ENCODE peak calls at places on chromosomes 12 and 14, in nine cellular contexts. One of them, this sample, is unnamed.

GRCh38 chr12:106585862-106586534 is 3.2 kb downstream of the RFX4 start:
- DNase-seq in stimulated activated naive CD8-positive, alpha-beta T cell treated with anti-CD3 and anti-CD28 coated beads, Interleukin-15, Interleukin-2, amounts not matched to agents 100 U/mL and 50 U/mL, for 24 hours: peak
- DNase-seq in foreskin fibroblast: no peak
- DNase-seq in ELR: no peak
- DNase-seq in NCI-H1048: no peak
- DNase-seq in iPS-NIHi11: peak
- DNase-seq in iris pigment epithelial cell: no peak
- DNase-seq in HCT116: no peak
- DNase-seq in upper lobe of right lung: no peak
- DNase-seq in this sample: no peak

GRCh38 chr14:80477388-80478160 is 266.3 kb upstream of the DIO2 start:
- DNase-seq in NCI-H1048: no peak
- DNase-seq in stimulated activated naive CD8-positive, alpha-beta T cell treated with anti-CD3 and anti-CD28 coated beads, Interleukin-15, Interleukin-2, amounts not matched to agents 100 U/mL and 50 U/mL, for 24 hours: no peak
- DNase-seq in iris pigment epithelial cell: peak
- DNase-seq in foreskin fibroblast: no peak
- DNase-seq in upper lobe of right lung: no peak
- DNase-seq in iPS-NIHi11: no peak
- DNase-seq in ELR: peak
- DNase-seq in HCT116: no peak
- DNase-seq in this sample: no peak

GRCh38 chr14:36055681-36056225 is 120.8 kb downstream of the PTCSC3 start:
- DNase-seq in iPS-NIHi11: no peak
- DNase-seq in ELR: no peak
- DNase-seq in stimulated activated naive CD8-positive, alpha-beta T cell treated with anti-CD3 and anti-CD28 coated beads, Interleukin-15, Interleukin-2, amounts not matched to agents 100 U/mL and 50 U/mL, for 24 hours: no peak
- DNase-seq in upper lobe of right lung: no peak
- DNase-seq in foreskin fibroblast: no peak
- DNase-seq in NCI-H1048: no peak
- DNase-seq in iris pigment epithelial cell: no peak
- DNase-seq in HCT116: no peak
- DNase-seq in this sample: no peak

GRCh38 chr12:51872689-51872981 is 15.3 kb upstream of the ANKRD33 start:
- DNase-seq in foreskin fibroblast: no peak
- DNase-seq in iris pigment epithelial cell: no peak
- DNase-seq in ELR: no peak
- DNase-seq in NCI-H1048: no peak
- DNase-seq in iPS-NIHi11: no peak
- DNase-seq in stimulated activated naive CD8-positive, alpha-beta T cell treated with anti-CD3 and anti-CD28 coated beads, Interleukin-15, Interleukin-2, amounts not matched to agents 100 U/mL and 50 U/mL, for 24 hours: no peak
- DNase-seq in upper lobe of right lung: no peak
- DNase-seq in HCT116: no peak
- DNase-seq in this sample: no peak

GRCh38 chr12:48118491-48118890 is 673 bp upstream of the PFKM start:
- DNase-seq in iris pigment epithelial cell: no peak
- DNase-seq in foreskin fibroblast: no peak
- DNase-seq in HCT116: no peak
- DNase-seq in NCI-H1048: no peak
- DNase-seq in ELR: no peak
- DNase-seq in upper lobe of right lung: no peak
- DNase-seq in iPS-NIHi11: peak
- DNase-seq in stimulated activated naive CD8-positive, alpha-beta T cell treated with anti-CD3 and anti-CD28 coated beads, Interleukin-15, Interleukin-2, amounts not matched to agents 100 U/mL and 50 U/mL, for 24 hours: no peak
- DNase-seq in this sample: peak

GRCh38 chr12:76256904-76257303 is 91.3 kb downstream of the BBS10 start:
- DNase-seq in upper lobe of right lung: no peak
- DNase-seq in ELR: no peak
- DNase-seq in NCI-H1048: no peak
- DNase-seq in stimulated activated naive CD8-positive, alpha-beta T cell treated with anti-CD3 and anti-CD28 coated beads, Interleukin-15, Interleukin-2, amounts not matched to agents 100 U/mL and 50 U/mL, for 24 hours: no peak
- DNase-seq in iris pigment epithelial cell: no peak
- DNase-seq in iPS-NIHi11: no peak
- DNase-seq in foreskin fibroblast: no peak
- DNase-seq in HCT116: no peak
- DNase-seq in this sample: no peak

GRCh38 chr14:20486700-20487401 is 17.6 kb downstream of the PNP start:
- DNase-seq in iPS-NIHi11: no peak
- DNase-seq in upper lobe of right lung: no peak
- DNase-seq in stimulated activated naive CD8-positive, alpha-beta T cell treated with anti-CD3 and anti-CD28 coated beads, Interleukin-15, Interleukin-2, amounts not matched to agents 100 U/mL and 50 U/mL, for 24 hours: no peak
- DNase-seq in HCT116: no peak
- DNase-seq in foreskin fibroblast: no peak
- DNase-seq in iris pigment epithelial cell: no peak
- DNase-seq in NCI-H1048: no peak
- DNase-seq in ELR: no peak
- DNase-seq in this sample: no peak

GRCh38 chr12:16012086-16012485 is 101.0 kb downstream of the DERA start:
- DNase-seq in HCT116: no peak
- DNase-seq in iPS-NIHi11: no peak
- DNase-seq in upper lobe of right lung: no peak
- DNase-seq in iris pigment epithelial cell: peak
- DNase-seq in stimulated activated naive CD8-positive, alpha-beta T cell treated with anti-CD3 and anti-CD28 coated beads, Interleukin-15, Interleukin-2, amounts not matched to agents 100 U/mL and 50 U/mL, for 24 hours: no peak
- DNase-seq in NCI-H1048: no peak
- DNase-seq in foreskin fibroblast: no peak
- DNase-seq in ELR: no peak
- DNase-seq in this sample: peak

GRCh38 chr12:66140726-66141125 is 10.2 kb upstream of the LLPH start:
- DNase-seq in ELR: peak
- DNase-seq in NCI-H1048: no peak
- DNase-seq in stimulated activated naive CD8-positive, alpha-beta T cell treated with anti-CD3 and anti-CD28 coated beads, Interleukin-15, Interleukin-2, amounts not matched to agents 100 U/mL and 50 U/mL, for 24 hours: no peak
- DNase-seq in foreskin fibroblast: no peak
- DNase-seq in iPS-NIHi11: no peak
- DNase-seq in upper lobe of right lung: no peak
- DNase-seq in iris pigment epithelial cell: no peak
- DNase-seq in HCT116: no peak
- DNase-seq in this sample: no peak

GRCh38 chr12:8145754-8146415 is 10.9 kb upstream of the ZNF705A start:
- DNase-seq in stimulated activated naive CD8-positive, alpha-beta T cell treated with anti-CD3 and anti-CD28 coated beads, Interleukin-15, Interleukin-2, amounts not matched to agents 100 U/mL and 50 U/mL, for 24 hours: no peak
- DNase-seq in iris pigment epithelial cell: peak
- DNase-seq in ELR: peak
- DNase-seq in foreskin fibroblast: peak
- DNase-seq in iPS-NIHi11: peak
- DNase-seq in upper lobe of right lung: peak
- DNase-seq in HCT116: no peak
- DNase-seq in NCI-H1048: no peak
- DNase-seq in this sample: peak

GRCh38 chr14:66043921-66044320 is 442.2 kb upstream of the CCDC196 start:
- DNase-seq in NCI-H1048: no peak
- DNase-seq in HCT116: no peak
- DNase-seq in ELR: peak
- DNase-seq in stimulated activated naive CD8-positive, alpha-beta T cell treated with anti-CD3 and anti-CD28 coated beads, Interleukin-15, Interleukin-2, amounts not matched to agents 100 U/mL and 50 U/mL, for 24 hours: no peak
- DNase-seq in foreskin fibroblast: no peak
- DNase-seq in iPS-NIHi11: no peak
- DNase-seq in upper lobe of right lung: no peak
- DNase-seq in iris pigment epithelial cell: peak
- DNase-seq in this sample: no peak

GRCh38 chr12:104130760-104131159 is 7.2 kb downstream of the NFYB start:
- DNase-seq in NCI-H1048: no peak
- DNase-seq in upper lobe of right lung: no peak
- DNase-seq in ELR: no peak
- DNase-seq in iris pigment epithelial cell: peak
- DNase-seq in HCT116: no peak
- DNase-seq in stimulated activated naive CD8-positive, alpha-beta T cell treated with anti-CD3 and anti-CD28 coated beads, Interleukin-15, Interleukin-2, amounts not matched to agents 100 U/mL and 50 U/mL, for 24 hours: no peak
- DNase-seq in iPS-NIHi11: no peak
- DNase-seq in foreskin fibroblast: no peak
- DNase-seq in this sample: no peak

GRCh38 chr14:59303216-59303615 is 114.7 kb downstream of the DAAM1 start:
- DNase-seq in NCI-H1048: no peak
- DNase-seq in HCT116: no peak
- DNase-seq in stimulated activated naive CD8-positive, alpha-beta T cell treated with anti-CD3 and anti-CD28 coated beads, Interleukin-15, Interleukin-2, amounts not matched to agents 100 U/mL and 50 U/mL, for 24 hours: no peak
- DNase-seq in iris pigment epithelial cell: no peak
- DNase-seq in ELR: peak
- DNase-seq in foreskin fibroblast: no peak
- DNase-seq in iPS-NIHi11: no peak
- DNase-seq in upper lobe of right lung: no peak
- DNase-seq in this sample: no peak

GRCh38 chr14:71497645-71498086 is 434.6 kb upstream of the RGS6 start:
- DNase-seq in upper lobe of right lung: no peak
- DNase-seq in foreskin fibroblast: no peak
- DNase-seq in iris pigment epithelial cell: peak
- DNase-seq in ELR: peak
- DNase-seq in NCI-H1048: no peak
- DNase-seq in HCT116: no peak
- DNase-seq in iPS-NIHi11: no peak
- DNase-seq in stimulated activated naive CD8-positive, alpha-beta T cell treated with anti-CD3 and anti-CD28 coated beads, Interleukin-15, Interleukin-2, amounts not matched to agents 100 U/mL and 50 U/mL, for 24 hours: no peak
- DNase-seq in this sample: no peak

GRCh38 chr12:130765186-130765659 is 49.1 kb upstream of the RIMBP2 start:
- DNase-seq in upper lobe of right lung: no peak
- DNase-seq in iris pigment epithelial cell: peak
- DNase-seq in NCI-H1048: no peak
- DNase-seq in foreskin fibroblast: no peak
- DNase-seq in iPS-NIHi11: no peak
- DNase-seq in ELR: peak
- DNase-seq in HCT116: peak
- DNase-seq in stimulated activated naive CD8-positive, alpha-beta T cell treated with anti-CD3 and anti-CD28 coated beads, Interleukin-15, Interleukin-2, amounts not matched to agents 100 U/mL and 50 U/mL, for 24 hours: no peak
- DNase-seq in this sample: no peak

GRCh38 chr12:93979189-93979588 is 169.2 kb upstream of the PLXNC1 start:
- DNase-seq in foreskin fibroblast: peak
- DNase-seq in ELR: peak
- DNase-seq in upper lobe of right lung: no peak
- DNase-seq in iris pigment epithelial cell: peak
- DNase-seq in HCT116: peak
- DNase-seq in stimulated activated naive CD8-positive, alpha-beta T cell treated with anti-CD3 and anti-CD28 coated beads, Interleukin-15, Interleukin-2, amounts not matched to agents 100 U/mL and 50 U/mL, for 24 hours: no peak
- DNase-seq in NCI-H1048: no peak
- DNase-seq in iPS-NIHi11: peak
- DNase-seq in this sample: no peak

GRCh38 chr12:130214686-130215370 is 52.6 kb downstream of the FZD10 start:
- DNase-seq in foreskin fibroblast: no peak
- DNase-seq in HCT116: no peak
- DNase-seq in ELR: no peak
- DNase-seq in upper lobe of right lung: no peak
- DNase-seq in iris pigment epithelial cell: no peak
- DNase-seq in iPS-NIHi11: no peak
- DNase-seq in NCI-H1048: no peak
- DNase-seq in stimulated activated naive CD8-positive, alpha-beta T cell treated with anti-CD3 and anti-CD28 coated beads, Interleukin-15, Interleukin-2, amounts not matched to agents 100 U/mL and 50 U/mL, for 24 hours: no peak
- DNase-seq in this sample: no peak

GRCh38 chr12:31772685-31773222 is 43.9 kb upstream of the AMN1 start:
- DNase-seq in iPS-NIHi11: peak
- DNase-seq in stimulated activated naive CD8-positive, alpha-beta T cell treated with anti-CD3 and anti-CD28 coated beads, Interleukin-15, Interleukin-2, amounts not matched to agents 100 U/mL and 50 U/mL, for 24 hours: no peak
- DNase-seq in ELR: no peak
- DNase-seq in upper lobe of right lung: no peak
- DNase-seq in foreskin fibroblast: no peak
- DNase-seq in iris pigment epithelial cell: no peak
- DNase-seq in HCT116: no peak
- DNase-seq in NCI-H1048: no peak
- DNase-seq in this sample: no peak

GRCh38 chr12:19404232-19404880 is 34.9 kb upstream of the AEBP2 start:
- DNase-seq in iris pigment epithelial cell: no peak
- DNase-seq in HCT116: no peak
- DNase-seq in stimulated activated naive CD8-positive, alpha-beta T cell treated with anti-CD3 and anti-CD28 coated beads, Interleukin-15, Interleukin-2, amounts not matched to agents 100 U/mL and 50 U/mL, for 24 hours: peak
- DNase-seq in foreskin fibroblast: no peak
- DNase-seq in iPS-NIHi11: no peak
- DNase-seq in upper lobe of right lung: no peak
- DNase-seq in NCI-H1048: no peak
- DNase-seq in ELR: no peak
- DNase-seq in this sample: no peak

GRCh38 chr12:40834321-40834720 is 142.1 kb downstream of the CNTN1 start:
- DNase-seq in stimulated activated naive CD8-positive, alpha-beta T cell treated with anti-CD3 and anti-CD28 coated beads, Interleukin-15, Interleukin-2, amounts not matched to agents 100 U/mL and 50 U/mL, for 24 hours: no peak
- DNase-seq in upper lobe of right lung: no peak
- DNase-seq in iPS-NIHi11: no peak
- DNase-seq in NCI-H1048: no peak
- DNase-seq in foreskin fibroblast: no peak
- DNase-seq in HCT116: no peak
- DNase-seq in iris pigment epithelial cell: no peak
- DNase-seq in ELR: no peak
- DNase-seq in this sample: peak

GRCh38 chr12:54195736-54196347 is 7.1 kb upstream of the SMUG1 start:
- DNase-seq in stimulated activated naive CD8-positive, alpha-beta T cell treated with anti-CD3 and anti-CD28 coated beads, Interleukin-15, Interleukin-2, amounts not matched to agents 100 U/mL and 50 U/mL, for 24 hours: no peak
- DNase-seq in NCI-H1048: peak
- DNase-seq in foreskin fibroblast: peak
- DNase-seq in upper lobe of right lung: no peak
- DNase-seq in ELR: peak
- DNase-seq in iris pigment epithelial cell: peak
- DNase-seq in HCT116: no peak
- DNase-seq in iPS-NIHi11: no peak
- DNase-seq in this sample: no peak

GRCh38 chr12:79415754-79416435 is 274.9 kb downstream of the PAWR start:
- DNase-seq in NCI-H1048: no peak
- DNase-seq in stimulated activated naive CD8-positive, alpha-beta T cell treated with anti-CD3 and anti-CD28 coated beads, Interleukin-15, Interleukin-2, amounts not matched to agents 100 U/mL and 50 U/mL, for 24 hours: no peak
- DNase-seq in upper lobe of right lung: no peak
- DNase-seq in ELR: no peak
- DNase-seq in iPS-NIHi11: no peak
- DNase-seq in HCT116: no peak
- DNase-seq in iris pigment epithelial cell: peak
- DNase-seq in foreskin fibroblast: no peak
- DNase-seq in this sample: no peak

GRCh38 chr14:79809849-79810612 is 401.3 kb downstream of the DIO2 start:
- DNase-seq in NCI-H1048: no peak
- DNase-seq in stimulated activated naive CD8-positive, alpha-beta T cell treated with anti-CD3 and anti-CD28 coated beads, Interleukin-15, Interleukin-2, amounts not matched to agents 100 U/mL and 50 U/mL, for 24 hours: no peak
- DNase-seq in HCT116: no peak
- DNase-seq in ELR: peak
- DNase-seq in iris pigment epithelial cell: peak
- DNase-seq in foreskin fibroblast: no peak
- DNase-seq in iPS-NIHi11: peak
- DNase-seq in upper lobe of right lung: no peak
- DNase-seq in this sample: peak

GRCh38 chr14:105380656-105381210 is 17.6 kb upstream of the TEX22 start:
- DNase-seq in NCI-H1048: no peak
- DNase-seq in upper lobe of right lung: no peak
- DNase-seq in iris pigment epithelial cell: no peak
- DNase-seq in iPS-NIHi11: no peak
- DNase-seq in foreskin fibroblast: no peak
- DNase-seq in stimulated activated naive CD8-positive, alpha-beta T cell treated with anti-CD3 and anti-CD28 coated beads, Interleukin-15, Interleukin-2, amounts not matched to agents 100 U/mL and 50 U/mL, for 24 hours: no peak
- DNase-seq in HCT116: no peak
- DNase-seq in ELR: no peak
- DNase-seq in this sample: no peak

GRCh38 chr14:39768579-39768978 is 336.3 kb upstream of the FBXO33 start:
- DNase-seq in foreskin fibroblast: no peak
- DNase-seq in iris pigment epithelial cell: no peak
- DNase-seq in upper lobe of right lung: no peak
- DNase-seq in NCI-H1048: no peak
- DNase-seq in HCT116: no peak
- DNase-seq in iPS-NIHi11: no peak
- DNase-seq in stimulated activated naive CD8-positive, alpha-beta T cell treated with anti-CD3 and anti-CD28 coated beads, Interleukin-15, Interleukin-2, amounts not matched to agents 100 U/mL and 50 U/mL, for 24 hours: no peak
- DNase-seq in ELR: no peak
- DNase-seq in this sample: no peak

GRCh38 chr14:58731465-58732330 is 93.9 kb downstream of the DACT1 start:
- DNase-seq in ELR: peak
- DNase-seq in upper lobe of right lung: no peak
- DNase-seq in NCI-H1048: no peak
- DNase-seq in stimulated activated naive CD8-positive, alpha-beta T cell treated with anti-CD3 and anti-CD28 coated beads, Interleukin-15, Interleukin-2, amounts not matched to agents 100 U/mL and 50 U/mL, for 24 hours: no peak
- DNase-seq in iris pigment epithelial cell: peak
- DNase-seq in HCT116: peak
- DNase-seq in foreskin fibroblast: peak
- DNase-seq in iPS-NIHi11: no peak
- DNase-seq in this sample: no peak

GRCh38 chr12:3225796-3226180 is 148.6 kb downstream of the TSPAN9 start:
- DNase-seq in iris pigment epithelial cell: peak
- DNase-seq in NCI-H1048: no peak
- DNase-seq in upper lobe of right lung: no peak
- DNase-seq in iPS-NIHi11: no peak
- DNase-seq in foreskin fibroblast: no peak
- DNase-seq in ELR: peak
- DNase-seq in HCT116: no peak
- DNase-seq in stimulated activated naive CD8-positive, alpha-beta T cell treated with anti-CD3 and anti-CD28 coated beads, Interleukin-15, Interleukin-2, amounts not matched to agents 100 U/mL and 50 U/mL, for 24 hours: no peak
- DNase-seq in this sample: no peak

This sample was measured in G401.